ENCODE peak calls at places on chromosomes 6 and 20, in nine cellular contexts. D, E, H, R, F, S, Y, O and A are unnamed samples.
A peak's percentile ranks its signal among the peaks of the same experiment; 100 is the strongest.

GRCh38 chr6:835476-836160 is 142.7 kb upstream of the EXOC2 start:
- DNase-seq in D (peak; percentile 48), E (no peak), R (no peak), H (no peak), F (no peak), O (no peak), S (no peak), Y (no peak), A (no peak)

GRCh38 chr6:130577178-130577919 is 211.5 kb downstream of the TMEM200A start:
- DNase-seq in Y (no peak), E (no peak), S (no peak), D (no peak), O (no peak), F (no peak), H (peak; percentile 23), R (no peak), A (no peak)

GRCh38 chr6:85506441-85507093 is 56.7 kb downstream of the NT5E start:
- DNase-seq in F (no peak), D (no peak), O (no peak), E (no peak), R (no peak), Y (no peak), H (no peak), S (no peak), A (no peak)

GRCh38 chr20:23065438-23066201 is 16.1 kb upstream of the THBD start:
- DNase-seq in O (no peak), F (no peak), R (no peak), Y (no peak), H (no peak), E (no peak), D (no peak), S (no peak), A (no peak)

GRCh38 chr6:111238464-111239119 is 151.3 kb downstream of the SLC16A10 start:
- DNase-seq in H (no peak), F (no peak), E (no peak), D (no peak), O (no peak), S (no peak), R (peak; percentile 86), Y (no peak), A (no peak)

GRCh38 chr6:39755231-39755630 is 30.0 kb upstream of the KIF6 start:
- DNase-seq in D (no peak), O (peak; percentile 14), E (no peak), F (no peak), H (no peak), R (no peak), S (no peak), Y (no peak), A (no peak)

GRCh38 chr20:33674294-33675126 is at the start of gene NECAB3:
- DNase-seq in H (peak; percentile 75), S (peak; percentile 90), E (peak; percentile 93), R (peak; percentile 73), O (no peak), F (peak; percentile 19), Y (peak; percentile 96), D (peak; percentile 41), A (peak; percentile 88)

GRCh38 chr6:112253842-112254816 is at the start of gene LAMA4:
- DNase-seq in R (peak; percentile 64), H (peak; percentile 37), O (no peak), S (peak; percentile 67), D (peak; percentile 77), F (peak; percentile 66), E (peak; percentile 85), Y (peak; percentile 45), A (peak; percentile 70)

GRCh38 chr6:122008105-122009100 is 391.0 kb upstream of the HSF2 start:
- DNase-seq in E (peak; percentile 78), F (no peak), H (no peak), O (peak; percentile 9), R (no peak), Y (no peak), D (no peak), S (no peak), A (no peak)

GRCh38 chr6:161242779-161243693 is 30.8 kb downstream of the AGPAT4 start:
- DNase-seq in H (no peak), S (no peak), R (no peak), D (no peak), Y (no peak), E (peak; percentile 85), F (no peak), O (peak; percentile 70), A (no peak)

GRCh38 chr6:163599136-163599535 is 184.6 kb downstream of the QKI start:
- DNase-seq in F (no peak), R (no peak), E (no peak), O (no peak), S (no peak), D (peak; percentile 6), Y (no peak), H (no peak), A (no peak)

GRCh38 chr20:62177307-62177706 is 5.5 kb upstream of the MTG2 start:
- DNase-seq in O (no peak), Y (no peak), E (no peak), H (no peak), S (no peak), D (no peak), R (no peak), F (no peak), A (no peak)